ENCODE peak calls at places on chromosomes 11 and 22, in four cellular contexts. W is psoas muscle, A is ovary, J is OCI-LY7. D is an unnamed sample.
A peak's percentile ranks its signal among the peaks of the same experiment; 100 is the strongest.

GRCh38 chr11:120181446-120181992 is 29.3 kb upstream of the OAF start:
- DNase-seq in W (no peak), A (peak; percentile 19), J (no peak), D (peak; percentile 26)

GRCh38 chr11:26696330-26696729 is 25.5 kb downstream of the SLC5A12 start:
- DNase-seq in W (no peak), J (no peak), A (no peak), D (no peak)

GRCh38 chr22:41682033-41682807 is 6.4 kb downstream of the SNU13 start:
- DNase-seq in J (peak; percentile 81), A (peak; percentile 90), W (peak; percentile 84), D (peak; percentile 91)

GRCh38 chr11:116244425-116244824 is 528.4 kb downstream of the BUD13 start:
- DNase-seq in W (no peak), A (no peak), J (no peak), D (no peak)

GRCh38 chr11:118215262-118215661 is 9.5 kb downstream of the JAML start:
- DNase-seq in A (no peak), W (no peak), J (peak; percentile 45), D (no peak)

GRCh38 chr11:124608146-124608545 is 3.1 kb upstream of the PANX3 start:
- DNase-seq in W (no peak), A (no peak), J (no peak), D (no peak)

GRCh38 chr22:17191163-17191562 is 28.1 kb downstream of the ADA2 start:
- DNase-seq in A (no peak), W (no peak), J (no peak), D (no peak)

GRCh38 chr11:12174145-12175143 is 64.1 kb downstream of the MICAL2 start:
- DNase-seq in W (no peak), J (no peak), A (no peak), D (no peak)

GRCh38 chr22:17914474-17914873 is 109.9 kb downstream of the MICAL3 start:
- DNase-seq in A (no peak), W (no peak), J (no peak), D (no peak)

GRCh38 chr11:64597671-64598101 is 6.7 kb downstream of the SLC22A12 start:
- DNase-seq in W (peak; percentile 8), J (no peak), A (no peak), D (no peak)

GRCh38 chr22:20964799-20965103 is 2.3 kb upstream of the AIFM3 start:
- DNase-seq in W (no peak), A (no peak), J (no peak), D (no peak)

GRCh38 chr11:121445071-121445768 is 6.9 kb upstream of the SORL1 start:
- DNase-seq in A (no peak), W (no peak), J (peak; percentile 67), D (no peak)
- H3K4me3 ChIP-seq in A (no peak overlapping the region), W (no peak overlapping the region), J (peak overlapping the region; percentile 60), D (no peak overlapping the region)

GRCh38 chr22:30821863-30822215 is 127.2 kb downstream of the OSBP2 start:
- DNase-seq in J (no peak), A (no peak), W (no peak), D (no peak)
- H3K4me3 ChIP-seq in J (no peak overlapping the region), A (no peak overlapping the region), W (peak overlapping the region; percentile 67), D (peak overlapping the region; percentile 73)

DNA sequence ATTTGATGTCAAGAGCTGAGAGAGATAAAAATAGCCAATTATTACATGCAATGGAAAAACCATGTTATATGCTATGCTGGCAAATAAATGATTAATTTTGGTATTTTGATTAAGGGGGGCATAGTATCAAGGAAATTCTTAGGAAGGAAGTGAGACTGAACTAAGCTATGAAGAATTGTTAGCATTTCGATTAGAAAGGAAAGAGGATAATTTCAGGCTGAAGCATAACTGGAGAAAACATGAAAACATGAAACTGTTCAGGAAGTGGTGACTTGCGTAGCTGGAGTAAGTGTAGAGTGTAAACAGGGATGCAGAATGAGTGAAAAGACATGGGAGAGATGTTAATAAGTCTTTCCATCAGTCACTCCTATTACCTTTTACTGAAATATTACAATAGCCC is 6.4 kb downstream of the ACRV1 start:
- DNase-seq in J (no peak), A (no peak), W (no peak), D (no peak)
- H3K4me3 ChIP-seq in J (no peak overlapping the region), A (no peak overlapping the region), W (no peak overlapping the region), D (no peak overlapping the region)

GRCh38 chr11:123064268-123064657 is 2.3 kb upstream of the HSPA8 start:
- DNase-seq in A (no peak), W (no peak), J (peak; percentile 14), D (no peak)
- H3K4me3 ChIP-seq in A (no peak overlapping the region), W (peak overlapping the region; percentile 91), J (peak overlapping the region; percentile 96), D (peak overlapping the region; percentile 99)

D was measured in dorsolateral prefrontal cortex.